ENCODE peak calls at places on chromosome X, in eight cellular contexts. C is heart right ventricle, Q is fibroblast of lung, P is BE2C, U is astrocyte, L is A549, F is pancreas, R is ascending aorta. H is an unnamed sample. For H3K4me1, the result is how much of the 10 kb centered on the place peaks cover.

GRCh38 chrX:131789664-131790063 is 233.4 kb upstream of the STK26 start:
- DNase-seq in C (no peak), Q (no peak), P (no peak), U (no peak), L (no peak), F (no peak), R (no peak), H (no peak)

GRCh38 chrX:116317409-116317808 is 119.0 kb upstream of the SLC6A14 start:
- DNase-seq in C (peak), Q (peak), P (peak), U (peak), L (no peak), F (no peak), R (no peak), H (no peak)

GRCh38 chrX:72308566-72309296 is 3.0 kb upstream of the CITED1 start:
- DNase-seq in C (peak), Q (peak), P (peak), U (peak), L (peak), F (peak), R (peak), H (peak)

GRCh38 chrX:47143894-47144625 is 442 bp downstream of the NDUFB11 start:
- DNase-seq in C (peak), Q (peak), P (peak), U (peak), L (no peak), F (no peak), R (no peak), H (no peak)

GRCh38 chrX:105126201-105126600 is 94.3 kb downstream of the TEX13A start:
- DNase-seq in C (no peak), Q (no peak), P (no peak), U (no peak), L (no peak), F (no peak), R (no peak), H (no peak)

GRCh38 chrX:140822184-140822583 is 112.6 kb downstream of the LINC00632 start:
- DNase-seq in C (no peak), Q (no peak), P (no peak), U (no peak), L (no peak), F (no peak), R (no peak), H (no peak)

GRCh38 chrX:40152706-40153334 is 55.1 kb upstream of the BCOR start:
- DNase-seq in C (peak), Q (no peak), P (peak), U (no peak), L (peak), F (peak), R (peak), H (peak)

GRCh38 chrX:114152130-114152529 is 431.8 kb upstream of the HTR2C start:
- DNase-seq in C (no peak), Q (peak), P (no peak), U (peak), L (peak), F (no peak), R (no peak), H (no peak)

GRCh38 chrX:56313308-56313707 is 81.2 kb downstream of the KLF8 start:
- DNase-seq in C (no peak), Q (no peak), P (no peak), U (no peak), L (no peak), F (no peak), R (no peak), H (no peak)

GRCh38 chrX:153913701-153914100 is 9.2 kb downstream of the AVPR2 start:
- DNase-seq in C (no peak), Q (no peak), P (no peak), U (no peak), L (no peak), F (no peak), R (no peak), H (no peak)

GRCh38 chrX:31606796-31607195 is 535.0 kb upstream of the FTHL17 start:
- DNase-seq in C (no peak), Q (no peak), P (no peak), U (no peak), L (no peak), F (no peak), R (no peak), H (no peak)

GRCh38 chrX:47608130-47608810 is 11.4 kb downstream of the SYN1 start:
- DNase-seq in C (no peak), Q (no peak), P (no peak), U (no peak), L (no peak), F (no peak), R (peak), H (no peak)

DNA sequence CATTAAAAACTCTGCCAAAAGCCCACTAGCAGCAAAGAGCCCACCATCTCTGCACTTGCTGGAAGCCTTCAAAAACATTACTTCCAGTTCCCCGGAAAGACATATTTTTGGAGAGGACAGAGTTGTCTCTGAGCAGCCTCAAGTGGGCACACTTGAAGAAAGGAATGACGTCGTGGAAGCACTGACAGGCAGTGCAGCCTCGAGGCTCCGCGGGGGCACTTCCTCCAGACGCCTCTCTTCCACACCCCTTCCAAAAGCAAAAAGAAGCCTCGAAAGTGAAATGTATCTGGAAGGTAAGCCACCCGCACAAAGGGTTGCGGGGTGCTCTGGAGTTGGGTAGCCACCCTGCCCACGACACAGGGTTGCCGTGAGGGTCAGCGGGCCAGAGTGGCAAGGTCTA is 25.9 kb downstream of the OFD1 start:
- DNase-seq in C (no peak), Q (no peak), P (no peak), U (no peak), L (no peak), F (no peak), R (no peak), H (no peak)
- H3K4me1 ChIP-seq in C (under half), Q (under half), P (under half), U (under half), L (under half), F (under half), R (under half), H (under half)

GRCh38 chrX:118498755-118499154 is 3.1 kb downstream of the DOCK11 start:
- DNase-seq in C (no peak), Q (no peak), P (no peak), U (no peak), L (no peak), F (no peak), R (no peak), H (no peak)
- H3K4me1 ChIP-seq in C (under half), Q (under half), P (under half), U (under half), L (under half), F (under half), R (under half), H (under half)

GRCh38 chrX:10099411-10099810 is 57.4 kb upstream of the CLCN4 start:
- DNase-seq in C (no peak), Q (no peak), P (no peak), U (no peak), L (no peak), F (no peak), R (no peak), H (no peak)
- H3K4me1 ChIP-seq in C (under half), Q (under half), P (under half), U (under half), L (under half), F (under half), R (under half), H (under half)

GRCh38 chrX:97984641-97985040 is 1100.9 kb downstream of the RPA4 start:
- DNase-seq in C (no peak), Q (no peak), P (no peak), U (peak), L (no peak), F (no peak), R (no peak), H (no peak)
- H3K4me1 ChIP-seq in C (under half), Q (under half), P (under half), U (under half), L (under half), F (under half), R (under half), H (under half)